ENCODE peak calls at places on chromosomes 3 and 15, in five cellular contexts. One of them, this sample, is unnamed.

GRCh38 chr3:106836906-106837305 is 540.3 kb upstream of the CCDC54 start:
- DNase-seq in IMR-90: no peak
- DNase-seq in NB4: no peak
- DNase-seq in suprapubic skin: no peak
- DNase-seq in body of pancreas: no peak
- DNase-seq in this sample: no peak

GRCh38 chr3:197021231-197021630 is 8.4 kb downstream of the MELTF start:
- DNase-seq in IMR-90: no peak
- DNase-seq in NB4: no peak
- DNase-seq in suprapubic skin: peak; percentile 70
- DNase-seq in body of pancreas: no peak
- DNase-seq in this sample: no peak

GRCh38 chr3:102378216-102378615 is 56.6 kb upstream of the ZPLD1 start:
- DNase-seq in IMR-90: no peak
- DNase-seq in NB4: no peak
- DNase-seq in suprapubic skin: no peak
- DNase-seq in body of pancreas: no peak
- DNase-seq in this sample: no peak

GRCh38 chr3:110731148-110731547 is 340.5 kb upstream of the NECTIN3 start:
- DNase-seq in IMR-90: no peak
- DNase-seq in NB4: no peak
- DNase-seq in suprapubic skin: no peak
- DNase-seq in body of pancreas: no peak
- DNase-seq in this sample: no peak

GRCh38 chr3:195868866-195869412 is 39.4 kb downstream of the TNK2 start:
- DNase-seq in IMR-90: no peak
- DNase-seq in NB4: no peak
- DNase-seq in suprapubic skin: peak; percentile 79
- DNase-seq in body of pancreas: no peak
- DNase-seq in this sample: no peak

GRCh38 chr3:183698318-183698731 is 728 bp downstream of the YEATS2 start:
- DNase-seq in IMR-90: peak; percentile 35
- DNase-seq in NB4: peak; percentile 48
- DNase-seq in suprapubic skin: no peak
- DNase-seq in body of pancreas: no peak
- DNase-seq in this sample: peak; percentile 40

GRCh38 chr15:85624241-85624855 is 170.4 kb downstream of the KLHL25 start:
- DNase-seq in IMR-90: no peak
- DNase-seq in NB4: peak; percentile 54
- DNase-seq in suprapubic skin: no peak
- DNase-seq in body of pancreas: no peak
- DNase-seq in this sample: no peak

GRCh38 chr3:27880969-27881892 is 159.1 kb upstream of the EOMES start:
- DNase-seq in IMR-90: no peak
- DNase-seq in NB4: peak; percentile 11
- DNase-seq in suprapubic skin: no peak
- DNase-seq in body of pancreas: no peak
- DNase-seq in this sample: no peak

GRCh38 chr15:25883860-25884259 is 20.7 kb upstream of the ATP10A start:
- DNase-seq in IMR-90: peak; percentile 95
- DNase-seq in NB4: no peak
- DNase-seq in suprapubic skin: no peak
- DNase-seq in body of pancreas: no peak
- DNase-seq in this sample: no peak

GRCh38 chr15:39409876-39410505 is 170.9 kb upstream of the THBS1 start:
- DNase-seq in IMR-90: no peak
- DNase-seq in NB4: no peak
- DNase-seq in suprapubic skin: no peak
- DNase-seq in body of pancreas: no peak
- DNase-seq in this sample: no peak

GRCh38 chr15:24857777-24858176 is 97.0 kb upstream of the SNRPN start:
- DNase-seq in IMR-90: peak; percentile 61
- DNase-seq in NB4: no peak
- DNase-seq in suprapubic skin: no peak
- DNase-seq in body of pancreas: no peak
- DNase-seq in this sample: no peak

GRCh38 chr3:69082805-69083204 is 1.9 kb upstream of the ARL6IP5 start:
- DNase-seq in IMR-90: peak; percentile 83
- DNase-seq in NB4: peak; percentile 91
- DNase-seq in suprapubic skin: no peak
- DNase-seq in body of pancreas: no peak
- DNase-seq in this sample: no peak

GRCh38 chr15:33284336-33284735 is 26.4 kb upstream of the RYR3 start:
- DNase-seq in IMR-90: no peak
- DNase-seq in NB4: no peak
- DNase-seq in suprapubic skin: no peak
- DNase-seq in body of pancreas: no peak
- DNase-seq in this sample: no peak

GRCh38 chr3:127660621-127661253 is 12.0 kb upstream of the ABTB1 start:
- DNase-seq in IMR-90: no peak
- DNase-seq in NB4: no peak
- DNase-seq in suprapubic skin: no peak
- DNase-seq in body of pancreas: no peak
- DNase-seq in this sample: no peak

GRCh38 chr3:36196058-36196457 is 184.2 kb upstream of the STAC start:
- DNase-seq in IMR-90: no peak
- DNase-seq in NB4: no peak
- DNase-seq in suprapubic skin: no peak
- DNase-seq in body of pancreas: no peak
- DNase-seq in this sample: no peak

GRCh38 chr3:174202146-174202545 is 657.0 kb upstream of the NAALADL2 start:
- DNase-seq in IMR-90: no peak
- DNase-seq in NB4: no peak
- DNase-seq in suprapubic skin: no peak
- DNase-seq in body of pancreas: no peak
- DNase-seq in this sample: no peak

GRCh38 chr3:67290424-67290823 is 292.3 kb downstream of the KBTBD8 start:
- DNase-seq in IMR-90: no peak
- DNase-seq in NB4: no peak
- DNase-seq in suprapubic skin: no peak
- DNase-seq in body of pancreas: no peak
- DNase-seq in this sample: no peak

GRCh38 chr15:40873625-40874561 is at the start of gene RHOV:
- DNase-seq in IMR-90: peak; percentile 29
- DNase-seq in NB4: peak; percentile 79
- DNase-seq in suprapubic skin: no peak
- DNase-seq in body of pancreas: peak; percentile 88
- DNase-seq in this sample: peak; percentile 61

GRCh38 chr3:109707642-109708041 is 370.3 kb upstream of the DPPA4 start:
- DNase-seq in IMR-90: no peak
- DNase-seq in NB4: no peak
- DNase-seq in suprapubic skin: no peak
- DNase-seq in body of pancreas: no peak
- DNase-seq in this sample: no peak

GRCh38 chr15:48449734-48450133 is 118.5 kb downstream of the DUT start:
- DNase-seq in IMR-90: peak; percentile 71
- DNase-seq in NB4: no peak
- DNase-seq in suprapubic skin: no peak
- DNase-seq in body of pancreas: no peak
- DNase-seq in this sample: no peak

GRCh38 chr3:131231710-131232348 is 149.7 kb upstream of the NUDT16 start:
- DNase-seq in IMR-90: no peak
- DNase-seq in NB4: no peak
- DNase-seq in suprapubic skin: no peak
- DNase-seq in body of pancreas: no peak
- DNase-seq in this sample: no peak

GRCh38 chr3:184685646-184686045 is 26.2 kb downstream of the MAGEF1 start:
- DNase-seq in IMR-90: no peak
- DNase-seq in NB4: no peak
- DNase-seq in suprapubic skin: no peak
- DNase-seq in body of pancreas: no peak
- DNase-seq in this sample: no peak

GRCh38 chr3:138360272-138361192 is 12.2 kb downstream of the MRAS start:
- DNase-seq in IMR-90: no peak
- DNase-seq in NB4: no peak
- DNase-seq in suprapubic skin: no peak
- DNase-seq in body of pancreas: no peak
- DNase-seq in this sample: no peak

GRCh38 chr15:96322401-96323249 is 7.9 kb upstream of the NR2F2 start:
- DNase-seq in IMR-90: no peak
- DNase-seq in NB4: no peak
- DNase-seq in suprapubic skin: no peak
- DNase-seq in body of pancreas: no peak
- DNase-seq in this sample: no peak

GRCh38 chr3:69005071-69005816 is 8.2 kb downstream of the EOGT start:
- DNase-seq in IMR-90: peak; percentile 22
- DNase-seq in NB4: no peak
- DNase-seq in suprapubic skin: no peak
- DNase-seq in body of pancreas: no peak
- DNase-seq in this sample: no peak

GRCh38 chr3:114319453-114319852 is 25.6 kb downstream of the TIGIT start:
- DNase-seq in IMR-90: peak; percentile 95
- DNase-seq in NB4: no peak
- DNase-seq in suprapubic skin: no peak
- DNase-seq in body of pancreas: no peak
- DNase-seq in this sample: no peak

GRCh38 chr15:36263666-36264065 is 315.8 kb upstream of the CDIN1 start:
- DNase-seq in IMR-90: no peak
- DNase-seq in NB4: no peak
- DNase-seq in suprapubic skin: no peak
- DNase-seq in body of pancreas: no peak
- DNase-seq in this sample: no peak

GRCh38 chr3:167184511-167184910 is 195.6 kb downstream of the ZBBX start:
- DNase-seq in IMR-90: no peak
- DNase-seq in NB4: no peak
- DNase-seq in suprapubic skin: no peak
- DNase-seq in body of pancreas: no peak
- DNase-seq in this sample: no peak

GRCh38 chr3:131242201-131242600 is 139.4 kb upstream of the NUDT16 start:
- DNase-seq in IMR-90: no peak
- DNase-seq in NB4: no peak
- DNase-seq in suprapubic skin: no peak
- DNase-seq in body of pancreas: no peak
- DNase-seq in this sample: no peak

GRCh38 chr15:70057931-70058641 is 39.6 kb downstream of the TLE3 start:
- DNase-seq in IMR-90: no peak
- DNase-seq in NB4: no peak
- DNase-seq in suprapubic skin: peak; percentile 67
- DNase-seq in body of pancreas: no peak
- DNase-seq in this sample: no peak

GRCh38 chr3:10443791-10444429 is 61.5 kb downstream of the ATP2B2 start:
- DNase-seq in IMR-90: no peak
- DNase-seq in NB4: no peak
- DNase-seq in suprapubic skin: no peak
- DNase-seq in body of pancreas: no peak
- DNase-seq in this sample: no peak

GRCh38 chr15:60751985-60752952 is 273.3 kb upstream of the ICE2 start:
- DNase-seq in IMR-90: peak; percentile 85
- DNase-seq in NB4: no peak
- DNase-seq in suprapubic skin: no peak
- DNase-seq in body of pancreas: peak; percentile 47
- DNase-seq in this sample: peak; percentile 5

GRCh38 chr3:136070334-136070733 is 104.8 kb downstream of the PPP2R3A start:
- DNase-seq in IMR-90: peak; percentile 92
- DNase-seq in NB4: no peak
- DNase-seq in suprapubic skin: no peak
- DNase-seq in body of pancreas: no peak
- DNase-seq in this sample: no peak

GRCh38 chr3:136074546-136074945 is 109.0 kb downstream of the PPP2R3A start:
- DNase-seq in IMR-90: peak; percentile 68
- DNase-seq in NB4: no peak
- DNase-seq in suprapubic skin: no peak
- DNase-seq in body of pancreas: no peak
- DNase-seq in this sample: no peak

GRCh38 chr3:136068708-136069107 is 103.2 kb downstream of the PPP2R3A start:
- DNase-seq in IMR-90: peak; percentile 88
- DNase-seq in NB4: no peak
- DNase-seq in suprapubic skin: no peak
- DNase-seq in body of pancreas: no peak
- DNase-seq in this sample: no peak

GRCh38 chr3:136069933-136070332 is 104.4 kb downstream of the PPP2R3A start:
- DNase-seq in IMR-90: peak; percentile 16
- DNase-seq in NB4: no peak
- DNase-seq in suprapubic skin: no peak
- DNase-seq in body of pancreas: no peak
- DNase-seq in this sample: no peak

GRCh38 chr3:136070953-136071949 is 105.7 kb downstream of the PPP2R3A start:
- DNase-seq in IMR-90: peak; percentile 27
- DNase-seq in NB4: peak; percentile 20
- DNase-seq in suprapubic skin: no peak
- DNase-seq in body of pancreas: no peak
- DNase-seq in this sample: peak; percentile 7
- TF ChIP-seq CTCF in IMR-90: no peak
- TF ChIP-seq CTCF in NB4: no peak
- TF ChIP-seq CTCF in suprapubic skin: no peak
- TF ChIP-seq CTCF in body of pancreas: no peak
- TF ChIP-seq CTCF in this sample: no peak

GRCh38 chr3:52052831-52053306 is 3.5 kb downstream of the DUSP7 start:
- DNase-seq in IMR-90: peak; percentile 77
- DNase-seq in NB4: peak; percentile 94
- DNase-seq in suprapubic skin: peak; percentile 92
- DNase-seq in body of pancreas: peak; percentile 38
- DNase-seq in this sample: peak; percentile 74

GRCh38 chr3:52051444-52051843 is 4.9 kb downstream of the DUSP7 start:
- DNase-seq in IMR-90: no peak
- DNase-seq in NB4: no peak
- DNase-seq in suprapubic skin: no peak
- DNase-seq in body of pancreas: no peak
- DNase-seq in this sample: no peak

GRCh38 chr3:52054689-52055511 is 1.5 kb downstream of the DUSP7 start:
- DNase-seq in IMR-90: peak; percentile 15
- DNase-seq in NB4: peak; percentile 52
- DNase-seq in suprapubic skin: no peak
- DNase-seq in body of pancreas: peak; percentile 32
- DNase-seq in this sample: peak; percentile 26

GRCh38 chr3:52055537-52056351 is 627 bp downstream of the DUSP7 start:
- DNase-seq in IMR-90: peak; percentile 57
- DNase-seq in NB4: peak; percentile 77
- DNase-seq in suprapubic skin: no peak
- DNase-seq in body of pancreas: peak; percentile 51
- DNase-seq in this sample: peak; percentile 64

GRCh38 chr3:52053307-52054304 is 2.8 kb downstream of the DUSP7 start:
- DNase-seq in IMR-90: peak; percentile 29
- DNase-seq in NB4: peak; percentile 76
- DNase-seq in suprapubic skin: no peak
- DNase-seq in body of pancreas: peak; percentile 17
- DNase-seq in this sample: peak; percentile 26
- TF ChIP-seq CTCF in IMR-90: no peak
- TF ChIP-seq CTCF in NB4: peak; percentile 29
- TF ChIP-seq CTCF in suprapubic skin: peak; percentile 16
- TF ChIP-seq CTCF in body of pancreas: no peak
- TF ChIP-seq CTCF in this sample: no peak

DNA sequence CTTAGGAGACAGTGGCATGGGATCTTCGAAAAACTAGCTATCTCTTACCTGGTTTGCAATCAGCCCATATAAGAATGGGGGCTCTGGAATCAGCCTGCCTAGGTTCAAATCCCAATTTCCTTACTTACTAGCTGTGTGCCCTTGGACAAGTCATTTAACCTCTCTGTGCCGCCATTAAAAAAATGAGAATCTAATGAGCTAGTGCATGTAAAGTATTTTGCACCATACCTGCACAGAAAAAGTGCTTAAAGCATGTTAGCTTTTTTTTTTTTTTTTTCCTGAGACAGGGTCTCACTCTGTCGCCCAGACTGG is 181.8 kb downstream of the SHQ1 start:
- DNase-seq in IMR-90: no peak
- DNase-seq in NB4: no peak
- DNase-seq in suprapubic skin: no peak
- DNase-seq in body of pancreas: no peak
- DNase-seq in this sample: no peak
- TF ChIP-seq CTCF in IMR-90: no peak
- TF ChIP-seq CTCF in NB4: no peak
- TF ChIP-seq CTCF in suprapubic skin: no peak
- TF ChIP-seq CTCF in body of pancreas: no peak
- TF ChIP-seq CTCF in this sample: no peak

GRCh38 chr3:46096781-46097180 is 69.5 kb upstream of the XCR1 start:
- DNase-seq in IMR-90: no peak
- DNase-seq in NB4: no peak
- DNase-seq in suprapubic skin: no peak
- DNase-seq in body of pancreas: no peak
- DNase-seq in this sample: no peak
- TF ChIP-seq CTCF in IMR-90: no peak
- TF ChIP-seq CTCF in NB4: no peak
- TF ChIP-seq CTCF in suprapubic skin: no peak
- TF ChIP-seq CTCF in body of pancreas: no peak
- TF ChIP-seq CTCF in this sample: no peak

This sample was measured in endothelial cell.